ENCODE peak calls at places on chromosome 11, in four cellular contexts. Q, W, S and F are unnamed samples.

GRCh38 chr11:27391336-27392015 is 28.5 kb upstream of the CCDC34 start:
- DNase-seq in Q (no peak), W (no peak), S (no peak), F (no peak)

GRCh38 chr11:123166095-123166559 is 28.9 kb downstream of the CLMP start:
- DNase-seq in Q (peak; percentile 43), W (peak; percentile 55), S (peak; percentile 97), F (no peak)

GRCh38 chr11:76794371-76795284 is 11.5 kb downstream of the TSKU start:
- DNase-seq in Q (no peak), W (no peak), S (no peak), F (no peak)

GRCh38 chr11:63671322-63672155 is at the start of gene ATL3:
- DNase-seq in Q (peak; percentile 96), W (peak; percentile 92), S (peak; percentile 88), F (peak; percentile 86)

GRCh38 chr11:32574446-32574845 is 9.2 kb upstream of the EIF3M start:
- DNase-seq in Q (no peak), W (no peak), S (no peak), F (no peak)

GRCh38 chr11:119752946-119753345 is 23.9 kb upstream of the NECTIN1 start:
- DNase-seq in Q (no peak), W (no peak), S (no peak), F (no peak)

GRCh38 chr11:18834754-18835466 is 43.3 kb upstream of the PTPN5 start:
- DNase-seq in Q (no peak), W (no peak), S (no peak), F (no peak)

GRCh38 chr11:18233912-18234311 is 2.7 kb downstream of the SAA4 start:
- DNase-seq in Q (no peak), W (no peak), S (no peak), F (no peak)

GRCh38 chr11:77211594-77212251 is 83.7 kb downstream of the MYO7A start:
- DNase-seq in Q (no peak), W (no peak), S (no peak), F (no peak)

GRCh38 chr11:11856638-11857037 is 14.9 kb downstream of the USP47 start:
- DNase-seq in Q (no peak), W (no peak), S (no peak), F (no peak)

GRCh38 chr11:47714554-47715081 is 551 bp downstream of the AGBL2 start:
- DNase-seq in Q (no peak), W (peak; percentile 33), S (no peak), F (no peak)

GRCh38 chr11:45264839-45265515 is 21.2 kb downstream of the SYT13 start:
- DNase-seq in Q (no peak), W (peak; percentile 92), S (peak; percentile 39), F (peak; percentile 29)

GRCh38 chr11:37718431-37718999 is 1120.5 kb upstream of the RAG2 start:
- DNase-seq in Q (no peak), W (no peak), S (no peak), F (no peak)

GRCh38 chr11:94450061-94450460 is 43.6 kb downstream of the MRE11 start:
- DNase-seq in Q (no peak), W (peak; percentile 87), S (no peak), F (no peak)

GRCh38 chr11:5380740-5381342 is 2.8 kb upstream of the OR51M1 start:
- DNase-seq in Q (peak; percentile 31), W (peak; percentile 75), S (peak; percentile 55), F (peak; percentile 43)

GRCh38 chr11:106697058-106697457 is 321.2 kb downstream of the GUCY1A2 start:
- DNase-seq in Q (no peak), W (peak; percentile 66), S (peak; percentile 38), F (no peak)

GRCh38 chr11:62791501-62792192 is at the start of gene TMEM223:
- DNase-seq in Q (no peak), W (peak; percentile 60), S (no peak), F (no peak)

GRCh38 chr11:115147243-115147807 is 356.9 kb downstream of the CADM1 start:
- DNase-seq in Q (no peak), W (no peak), S (no peak), F (no peak)

GRCh38 chr11:93585758-93586157 is 42.6 kb upstream of the SMCO4 start:
- DNase-seq in Q (no peak), W (peak; percentile 66), S (peak; percentile 29), F (peak; percentile 19)

GRCh38 chr11:104581246-104581980 is 316.8 kb downstream of the CASP12 start:
- DNase-seq in Q (no peak), W (peak; percentile 69), S (no peak), F (no peak)

GRCh38 chr11:120906752-120907151 is 117.2 kb upstream of the TBCEL start:
- DNase-seq in Q (no peak), W (no peak), S (no peak), F (no peak)

GRCh38 chr11:128180446-128181089 is 406.8 kb downstream of the ETS1 start:
- DNase-seq in Q (no peak), W (peak; percentile 92), S (peak; percentile 56), F (peak; percentile 75)

GRCh38 chr11:72534859-72535547 is 100.7 kb upstream of the CLPB start:
- DNase-seq in Q (no peak), W (no peak), S (no peak), F (no peak)
- TF ChIP-seq CTCF in Q (peak; percentile 45), W (peak; percentile 13), S (peak; percentile 12), F (no peak)

GRCh38 chr11:100689141-100689540 is 2.1 kb downstream of the ARHGAP42 start:
- DNase-seq in Q (no peak), W (no peak), S (no peak), F (no peak)
- H3K4me3 ChIP-seq in Q (peak overlapping the region; percentile 87), W (no peak overlapping the region), S (peak overlapping the region; percentile 79), F (peak overlapping the region; percentile 68)

GRCh38 chr11:82174610-82175009 is 559.1 kb downstream of the FAM181B start:
- DNase-seq in Q (no peak), W (no peak), S (no peak), F (no peak)
- TF ChIP-seq CTCF in Q (peak; percentile 20), W (peak; percentile 34), S (peak; percentile 17), F (peak; percentile 38)

GRCh38 chr11:110069158-110069737 is 23.9 kb upstream of the ZC3H12C start:
- DNase-seq in Q (no peak), W (peak; percentile 80), S (no peak), F (no peak)
- H3K4me3 ChIP-seq in Q (no peak overlapping the region), W (no peak overlapping the region), S (no peak overlapping the region), F (no peak overlapping the region)

GRCh38 chr11:50037282-50037681 is 4.6 kb downstream of the OR4C45 start:
- DNase-seq in Q (no peak), W (no peak), S (no peak), F (no peak)
- TF ChIP-seq CTCF in Q (no peak), W (no peak), S (no peak), F (no peak)

DNA sequence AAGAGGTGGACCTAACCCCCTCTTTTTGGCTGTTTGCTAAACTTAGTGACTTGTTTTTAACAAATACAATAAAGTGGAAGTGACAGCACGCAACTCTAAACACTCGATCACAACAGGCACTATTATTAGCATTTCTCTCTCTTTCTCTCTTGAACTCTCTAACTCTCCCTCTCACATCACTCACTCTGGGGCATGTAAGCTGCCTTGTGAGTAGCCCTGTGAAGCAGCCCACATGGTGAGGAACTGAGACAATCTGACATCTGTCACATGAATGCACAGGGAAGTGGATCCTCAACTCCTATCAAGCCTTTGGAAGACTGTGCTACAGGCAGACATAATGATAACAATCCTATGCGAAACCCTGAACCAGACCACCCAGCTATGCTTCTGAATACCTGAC is 609.0 kb upstream of the CNTN5 start:
- DNase-seq in Q (no peak), W (no peak), S (no peak), F (no peak)
- H3K4me3 ChIP-seq in Q (no peak overlapping the region), W (no peak overlapping the region), S (no peak overlapping the region), F (no peak overlapping the region)

GRCh38 chr11:70209391-70209912 is 6.4 kb downstream of the FADD start:
- DNase-seq in Q (no peak), W (no peak), S (no peak), F (no peak)
- TF ChIP-seq CTCF in Q (no peak), W (no peak), S (no peak), F (no peak)

GRCh38 chr11:81892770-81893635 is 840.7 kb downstream of the FAM181B start:
- DNase-seq in Q (no peak), W (no peak), S (no peak), F (no peak)

GRCh38 chr11:81895258-81895657 is 838.4 kb downstream of the FAM181B start:
- DNase-seq in Q (no peak), W (no peak), S (no peak), F (no peak)
- H3K4me3 ChIP-seq in Q (no peak overlapping the region), W (no peak overlapping the region), S (no peak overlapping the region), F (no peak overlapping the region)

GRCh38 chr11:1827095-1827797 is 7.5 kb upstream of the SYT8 start:
- DNase-seq in Q (no peak), W (peak; percentile 28), S (no peak), F (peak; percentile 76)

GRCh38 chr11:1825785-1826451 is 8.9 kb upstream of the SYT8 start:
- DNase-seq in Q (no peak), W (no peak), S (no peak), F (no peak)

GRCh38 chr11:1827931-1828330 is 6.9 kb upstream of the SYT8 start:
- DNase-seq in Q (no peak), W (no peak), S (no peak), F (no peak)

GRCh38 chr11:1825039-1825740 is 9.6 kb upstream of the SYT8 start:
- DNase-seq in Q (peak; percentile 78), W (no peak), S (no peak), F (no peak)

GRCh38 chr11:1826552-1827094 is 8.2 kb upstream of the SYT8 start:
- DNase-seq in Q (no peak), W (peak; percentile 41), S (no peak), F (peak; percentile 63)
- TF ChIP-seq CTCF in Q (peak; percentile 37), W (no peak), S (peak; percentile 24), F (peak; percentile 36)

DNA sequence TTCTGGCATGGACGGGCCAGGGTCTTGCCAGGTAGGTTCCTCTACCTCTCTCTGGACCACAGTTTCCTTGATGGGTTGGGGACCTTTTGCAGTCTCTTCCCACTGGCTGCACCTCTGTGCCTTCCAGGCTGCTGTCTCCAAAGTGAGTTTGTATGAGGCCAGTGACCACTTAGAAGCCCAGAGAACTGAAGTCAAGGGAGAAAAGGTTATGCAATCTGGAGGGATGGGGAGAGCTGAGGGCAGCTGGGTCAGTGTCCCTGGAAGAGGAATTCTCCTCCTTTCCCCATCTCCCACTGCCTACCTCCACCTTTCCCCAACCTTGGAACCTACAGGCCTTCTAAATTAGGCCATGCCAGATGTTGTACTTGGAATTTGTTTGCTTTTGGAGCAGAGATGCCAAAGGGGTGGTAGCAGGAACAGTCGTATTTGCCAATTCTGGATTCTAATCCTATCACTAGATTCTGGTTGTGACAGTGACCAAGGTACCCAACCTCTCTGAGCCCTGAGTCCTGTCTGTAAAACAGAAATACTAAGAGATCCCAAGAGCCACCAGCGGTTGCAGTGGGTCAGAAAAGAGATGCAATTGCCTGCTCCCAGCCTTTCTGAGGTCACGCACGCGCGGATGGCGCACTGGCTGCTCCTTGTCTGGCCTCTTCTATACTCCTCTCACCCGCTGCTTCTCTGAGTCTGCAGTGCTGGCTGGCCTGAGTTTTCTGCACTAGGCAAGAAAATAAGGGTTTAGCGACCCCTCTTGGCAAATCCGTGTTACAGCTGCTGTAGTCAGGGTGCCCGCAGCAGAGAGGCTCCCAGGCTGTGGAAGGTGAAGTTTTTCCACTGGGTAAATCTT is 10.7 kb upstream of the ACCSL start:
- DNase-seq in Q (peak; percentile 61), W (peak; percentile 89), S (peak; percentile 60), F (peak; percentile 71)
- H3K4me3 ChIP-seq in Q (no peak overlapping the region), W (no peak overlapping the region), S (no peak overlapping the region), F (no peak overlapping the region)